ENCODE peak calls at places on chromosomes 12 and 14, in eight cellular contexts. H, T, K, U, F, P, M and N are unnamed samples.

GRCh38 chr12:120183211-120183631 is 11.3 kb downstream of the GCN1 start:
- DNase-seq in T (no peak), F (no peak), M (no peak), U (no peak), P (no peak), H (no peak), K (no peak), N (no peak)

GRCh38 chr14:56482306-56482705 is 97.3 kb upstream of the TMEM260 start:
- DNase-seq in F (peak), P (peak), K (peak), M (no peak), U (no peak), T (peak), H (peak), N (peak)

GRCh38 chr12:98741615-98742265 is 96.7 kb downstream of the APAF1 start:
- DNase-seq in U (no peak), P (peak), F (no peak), H (no peak), K (no peak), T (no peak), M (no peak), N (no peak)

GRCh38 chr12:92505373-92506340 is 197.1 kb upstream of the PLEKHG7 start:
- DNase-seq in F (no peak), M (peak), H (peak), T (no peak), U (no peak), P (peak), K (no peak), N (peak)

GRCh38 chr14:56216631-56217379 is 98.6 kb downstream of the PELI2 start:
- DNase-seq in U (no peak), T (no peak), P (peak), M (no peak), H (peak), K (no peak), F (no peak), N (peak)

GRCh38 chr14:91284791-91285548 is 40.5 kb upstream of the GPR68 start:
- DNase-seq in F (no peak), P (no peak), T (no peak), M (no peak), H (no peak), K (no peak), U (no peak), N (no peak)

GRCh38 chr14:55754871-55755270 is 174.9 kb downstream of the KTN1 start:
- DNase-seq in P (no peak), T (no peak), K (no peak), H (no peak), U (no peak), M (no peak), F (no peak), N (no peak)

GRCh38 chr14:30223966-30224365 is 296.3 kb upstream of the PRKD1 start:
- DNase-seq in P (no peak), U (no peak), H (peak), F (no peak), T (no peak), M (no peak), K (no peak), N (no peak)

GRCh38 chr14:68964300-68965093 is 14.6 kb downstream of the ACTN1 start:
- DNase-seq in M (no peak), T (no peak), F (no peak), U (no peak), H (no peak), K (no peak), P (no peak), N (no peak)

GRCh38 chr12:29730481-29730880 is 53.3 kb downstream of the TMTC1 start:
- DNase-seq in H (no peak), T (no peak), K (no peak), F (no peak), U (no peak), M (no peak), P (no peak), N (no peak)

GRCh38 chr12:119869720-119870119 is 7.4 kb downstream of the CIT start:
- DNase-seq in T (peak), M (no peak), H (peak), U (no peak), P (peak), F (no peak), K (peak), N (no peak)

GRCh38 chr14:91414475-91415342 is 2.9 kb downstream of the CCDC88C start:
- DNase-seq in F (no peak), H (no peak), T (no peak), M (no peak), K (no peak), U (no peak), P (no peak), N (no peak)

GRCh38 chr12:2061402-2061801 is 8.6 kb downstream of the CACNA1C start:
- DNase-seq in H (no peak), P (no peak), T (no peak), F (no peak), U (no peak), K (no peak), M (no peak), N (no peak)

GRCh38 chr12:27424631-27425230 is 21.8 kb upstream of the SMCO2 start:
- DNase-seq in K (peak), P (peak), M (no peak), T (peak), U (peak), H (peak), F (no peak), N (peak)

GRCh38 chr12:50505945-50506344 is 1.2 kb downstream of the DIP2B start:
- DNase-seq in K (no peak), U (no peak), T (no peak), F (no peak), M (no peak), P (no peak), H (peak), N (peak)

DNA sequence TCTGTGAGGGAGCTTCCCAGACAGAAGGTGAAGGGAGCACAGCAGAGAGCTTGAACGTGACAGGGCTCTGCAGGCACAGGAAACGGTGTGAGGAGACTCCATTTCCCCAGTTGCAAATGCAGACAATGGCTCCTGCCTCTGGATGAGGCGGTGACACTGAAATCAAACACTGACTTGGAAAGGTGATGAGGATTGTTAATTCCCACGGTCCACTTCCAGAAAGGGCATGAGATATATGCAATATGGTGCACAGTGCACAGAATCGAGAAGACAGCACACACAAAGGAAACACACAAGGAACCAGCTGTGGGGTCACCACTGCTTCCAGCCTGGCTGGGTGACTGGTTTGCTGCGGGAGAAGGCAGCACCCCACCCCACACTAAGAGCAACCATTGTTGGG is 42.0 kb downstream of the SYNE3 start:
- DNase-seq in P (no peak), T (no peak), H (no peak), M (no peak), U (no peak), K (no peak), F (no peak), N (no peak)
- TF ChIP-seq MAX in P (no peak), T (no peak), H (no peak), M (no peak), U (no peak), K (no peak), F (no peak), N (no peak)

GRCh38 chr12:117045175-117045997 is 53.8 kb downstream of the TESC start:
- DNase-seq in T (no peak), P (peak), U (peak), F (no peak), K (no peak), H (no peak), M (no peak), N (peak)

GRCh38 chr12:117044790-117045174 is 54.4 kb downstream of the TESC start:
- DNase-seq in K (no peak), H (no peak), F (no peak), M (no peak), P (no peak), T (no peak), U (peak), N (no peak)

GRCh38 chr12:117046425-117046824 is 52.8 kb downstream of the TESC start:
- DNase-seq in U (no peak), F (no peak), P (no peak), T (no peak), K (no peak), H (no peak), M (no peak), N (no peak)

GRCh38 chr12:117046861-117047530 is 52.2 kb downstream of the TESC start:
- DNase-seq in M (no peak), U (no peak), P (no peak), T (no peak), H (no peak), K (no peak), F (no peak), N (no peak)

GRCh38 chr12:117045998-117046374 is 53.2 kb downstream of the TESC start:
- DNase-seq in U (peak), T (no peak), H (no peak), M (no peak), K (no peak), F (no peak), P (peak), N (peak)
- TF ChIP-seq CTCF in U (peak), T (no peak), H (no peak), M (no peak), K (no peak), F (peak), P (peak), N (peak)

DNA sequence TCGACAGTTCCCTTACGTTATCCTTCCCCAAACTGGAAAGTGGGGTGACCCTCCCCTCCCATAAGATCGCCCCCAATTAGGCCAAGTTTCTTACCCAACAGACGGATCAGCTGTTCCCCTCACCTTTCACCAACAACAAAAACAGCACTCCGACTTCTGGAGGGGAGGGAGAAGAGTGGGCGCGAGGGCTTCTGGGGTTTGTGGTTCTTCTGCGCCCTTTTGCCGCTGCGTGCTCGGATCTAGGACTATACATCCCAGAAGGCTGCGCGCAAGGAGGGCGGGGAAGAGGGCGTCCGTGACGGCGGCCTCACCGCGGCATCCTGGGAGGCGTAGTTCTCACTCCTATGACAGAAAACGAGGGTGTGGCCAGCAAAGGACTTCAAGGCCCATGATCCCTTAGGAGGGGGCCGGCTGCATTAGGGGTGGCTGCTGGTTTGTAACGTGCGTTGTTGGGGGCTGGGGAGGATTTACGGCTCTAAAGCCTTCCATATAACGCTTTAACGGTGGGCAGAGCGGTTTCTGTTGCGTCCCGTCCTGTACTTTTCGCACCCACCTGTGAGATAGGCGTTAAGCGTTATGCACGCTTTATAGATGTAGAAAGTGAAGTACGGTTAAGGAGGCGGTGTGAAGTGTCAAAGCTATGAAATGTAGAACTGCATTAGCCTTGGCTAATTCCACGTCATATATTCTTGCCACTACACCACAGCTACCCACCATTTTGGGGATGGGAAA is at the start of gene CALCOCO1:
- DNase-seq in U (peak), P (peak), M (peak), H (peak), T (peak), F (peak), K (peak), N (peak)
- TF ChIP-seq POLR2A in U (no peak), P (peak), M (peak), H (peak), T (peak), F (no peak), K (peak), N (peak)

GRCh38 chr12:67804168-67804567 is 155.6 kb downstream of the DYRK2 start:
- DNase-seq in P (no peak), F (no peak), K (no peak), U (no peak), H (no peak), M (no peak), T (no peak), N (no peak)
- TF ChIP-seq MAX in P (no peak), F (no peak), K (no peak), U (no peak), H (no peak), M (no peak), T (no peak), N (no peak)

GRCh38 chr14:52067873-52068740 is 752 bp downstream of the NID2 start:
- DNase-seq in U (no peak), T (peak), F (peak), M (no peak), K (no peak), H (peak), P (no peak), N (no peak)

GRCh38 chr14:52072266-52072780 is 3.5 kb upstream of the NID2 start:
- DNase-seq in M (no peak), T (no peak), H (no peak), U (no peak), K (no peak), P (no peak), F (no peak), N (no peak)

GRCh38 chr14:52069617-52070431 is 965 bp upstream of the NID2 start:
- DNase-seq in H (no peak), U (no peak), F (peak), T (no peak), K (no peak), P (no peak), M (no peak), N (peak)

GRCh38 chr14:52071675-52072074 is 2.8 kb upstream of the NID2 start:
- DNase-seq in P (no peak), F (no peak), H (peak), M (no peak), U (no peak), K (no peak), T (no peak), N (peak)

GRCh38 chr14:52068741-52069616 is at the start of gene NID2:
- DNase-seq in H (peak), U (peak), M (no peak), F (peak), P (peak), K (no peak), T (peak), N (no peak)
- TF ChIP-seq CTCF in H (no peak), U (peak), M (no peak), F (no peak), P (no peak), K (no peak), T (no peak), N (no peak)

DNA sequence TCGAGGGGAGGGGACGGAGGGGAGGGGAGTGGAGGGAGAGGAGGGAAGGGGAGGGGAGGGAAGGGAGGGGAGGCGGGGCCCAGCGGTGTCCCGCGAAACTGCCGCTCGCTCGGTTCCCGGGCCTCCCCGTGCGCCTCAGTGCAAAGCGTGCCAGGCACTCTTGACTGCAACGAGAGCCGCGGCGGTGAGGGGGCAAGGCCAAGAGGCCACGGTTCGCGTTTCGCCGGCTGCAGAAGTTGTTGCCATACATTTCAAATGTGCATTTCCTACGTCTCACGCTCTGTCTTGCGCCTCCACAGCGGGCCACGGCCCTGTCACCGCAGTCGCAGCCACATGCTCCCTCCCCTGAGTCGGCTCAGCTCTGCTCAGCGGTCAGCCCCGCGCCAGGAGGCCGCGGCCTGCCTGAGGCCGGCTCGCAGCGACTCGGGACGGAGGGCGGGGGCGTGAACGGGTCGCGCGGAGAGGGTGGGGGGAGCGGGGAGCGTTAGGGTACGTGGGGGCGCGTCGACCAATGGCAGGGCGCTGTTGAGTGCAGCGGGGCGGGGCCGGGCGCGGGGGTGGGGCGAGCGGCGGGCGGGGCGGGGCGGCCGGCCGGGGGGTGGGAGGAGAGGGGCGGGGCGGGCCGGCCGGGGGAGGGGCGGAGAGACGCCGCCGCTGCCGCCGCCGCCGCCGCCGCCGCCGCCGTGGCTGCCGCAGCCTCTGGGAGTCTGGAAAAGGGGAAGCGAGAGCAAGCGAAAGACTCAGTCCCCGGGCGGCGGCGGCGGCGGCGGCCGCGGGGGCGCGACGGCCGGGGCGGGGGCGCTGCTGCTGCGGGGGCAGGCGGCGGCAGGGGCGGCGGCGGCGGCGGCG is at the start of gene PPP2R5C:
- DNase-seq in F (peak), U (peak), T (peak), H (peak), K (peak), P (peak), M (no peak), N (peak)
- TF ChIP-seq POLR2A in F (no peak), U (peak), T (peak), H (no peak), K (no peak), P (peak), M (peak), N (peak)

GRCh38 chr12:117501066-117501465 is 139.6 kb upstream of the NOS1 start:
- DNase-seq in K (no peak), F (no peak), H (no peak), U (no peak), P (no peak), M (no peak), T (no peak), N (no peak)

GRCh38 chr12:117502633-117503032 is 141.2 kb upstream of the NOS1 start:
- DNase-seq in P (no peak), F (no peak), K (no peak), U (no peak), T (no peak), M (no peak), H (no peak), N (no peak)

GRCh38 chr12:117499759-117500485 is 138.5 kb upstream of the NOS1 start:
- DNase-seq in F (no peak), H (peak), M (no peak), U (no peak), P (no peak), T (peak), K (no peak), N (no peak)

GRCh38 chr12:117502233-117502632 is 140.8 kb upstream of the NOS1 start:
- DNase-seq in U (no peak), F (no peak), K (no peak), P (no peak), T (no peak), H (no peak), M (no peak), N (no peak)

DNA sequence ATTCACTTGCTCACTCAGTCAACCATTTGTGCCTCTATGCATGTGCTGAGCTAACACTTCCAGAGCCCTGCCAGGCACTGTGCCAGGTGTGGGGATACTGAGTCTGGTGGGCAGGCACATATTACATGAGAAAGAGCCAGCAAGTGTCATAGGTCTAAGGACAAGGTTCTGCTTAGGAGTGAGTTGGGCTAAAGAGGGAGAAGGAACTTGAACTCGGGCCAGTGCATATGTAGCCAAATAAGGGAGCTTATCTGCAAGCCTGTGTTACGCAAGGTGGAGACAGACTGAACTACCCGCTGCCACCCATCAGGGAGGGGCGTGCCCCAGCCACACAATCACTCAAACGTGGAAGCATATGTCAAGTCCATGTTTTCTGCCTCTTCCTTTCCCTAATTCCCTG is 140.0 kb upstream of the NOS1 start:
- DNase-seq in P (no peak), H (no peak), T (no peak), K (no peak), M (no peak), U (peak), F (no peak), N (peak)
- TF ChIP-seq MAX in P (no peak), H (no peak), T (no peak), K (no peak), M (no peak), U (no peak), F (no peak), N (no peak)